ENCODE peak calls at places on chromosomes 1 and 21, in seven cellular contexts. A is activated naive CD4-positive, alpha-beta T cell; B is smooth muscle cell of the brain vasculature; H is HCT116; E is left cardiac atrium; J is activated T-helper 9 cell treated with anti-CD3 and anti-CD28 coated beads, Interleukin-2, amount 50 U/mL, for 16 hours; V is glutamatergic neuron. O is an unnamed sample.

GRCh38 chr1:114075546-114076249 is 78.0 kb downstream of the SYT6 start:
- DNase-seq in A (no peak), B (no peak), H (no peak), E (no peak), J (no peak), V (no peak), O (no peak)

GRCh38 chr21:36478941-36479340 is 981 bp downstream of the CLDN14 start:
- DNase-seq in A (no peak), B (no peak), H (no peak), E (no peak), J (no peak), V (peak; percentile 35), O (no peak)

GRCh38 chr1:53606197-53607095 is 132.5 kb downstream of the GLIS1 start:
- DNase-seq in A (no peak), B (no peak), H (no peak), E (no peak), J (no peak), V (no peak), O (no peak)

GRCh38 chr1:15411593-15412487 is 2.2 kb downstream of the EFHD2 start:
- DNase-seq in A (no peak), B (no peak), H (no peak), E (no peak), J (peak; percentile 44), V (no peak), O (no peak)

GRCh38 chr1:116972676-116973035 is 28.9 kb upstream of the CD101 start:
- DNase-seq in A (no peak), B (no peak), H (no peak), E (no peak), J (no peak), V (no peak), O (no peak)

GRCh38 chr1:99969729-99970591 is at the start of gene SLC35A3:
- DNase-seq in A (peak; percentile 72), B (no peak), H (peak; percentile 62), E (peak; percentile 81), J (peak; percentile 66), V (peak; percentile 85), O (peak; percentile 92)

GRCh38 chr1:54565113-54565501 is 17.1 kb downstream of the ACOT11 start:
- DNase-seq in A (no peak), B (no peak), H (no peak), E (no peak), J (no peak), V (no peak), O (no peak)

GRCh38 chr21:44370771-44371410 is 17.5 kb downstream of the TRPM2 start:
- DNase-seq in A (no peak), B (no peak), H (no peak), E (no peak), J (no peak), V (no peak), O (no peak)

GRCh38 chr1:228464487-228464983 is 22.6 kb upstream of the RNF187 start:
- DNase-seq in A (peak; percentile 79), B (no peak), H (no peak), E (peak; percentile 80), J (peak; percentile 80), V (peak; percentile 89), O (peak; percentile 95)

GRCh38 chr1:118948351-118948750 is 39.8 kb downstream of the TBX15 start:
- DNase-seq in A (no peak), B (no peak), H (no peak), E (no peak), J (no peak), V (no peak), O (no peak)

GRCh38 chr1:189708674-189709073 is 769.0 kb downstream of the BRINP3 start:
- DNase-seq in A (no peak), B (no peak), H (peak; percentile 7), E (no peak), J (no peak), V (no peak), O (no peak)

GRCh38 chr1:108881369-108881768 is 4.6 kb downstream of the GPSM2 start:
- DNase-seq in A (no peak), B (no peak), H (no peak), E (no peak), J (no peak), V (no peak), O (no peak)

GRCh38 chr1:158951956-158952355 is 20.6 kb downstream of the PYHIN1 start:
- DNase-seq in A (no peak), B (no peak), H (no peak), E (no peak), J (no peak), V (no peak), O (no peak)

GRCh38 chr1:25642710-25643109 is 26.1 kb downstream of the MAN1C1 start:
- DNase-seq in A (peak; percentile 54), B (peak; percentile 18), H (no peak), E (peak; percentile 47), J (peak; percentile 47), V (no peak), O (no peak)

GRCh38 chr1:208997726-208998312 is 585.7 kb upstream of the CAMK1G start:
- DNase-seq in A (no peak), B (no peak), H (no peak), E (no peak), J (no peak), V (no peak), O (no peak)

GRCh38 chr21:45357436-45358260 is 47.3 kb upstream of the COL18A1 start:
- DNase-seq in A (no peak), B (no peak), H (no peak), E (peak; percentile 80), J (no peak), V (no peak), O (no peak)

GRCh38 chr1:167629681-167630567 is at the start of gene RCSD1:
- DNase-seq in A (peak; percentile 33), B (no peak), H (no peak), E (peak; percentile 64), J (peak; percentile 64), V (peak; percentile 33), O (peak; percentile 66)

GRCh38 chr1:109623601-109624161 is 4.0 kb downstream of the AMPD2 start:
- DNase-seq in A (no peak), B (no peak), H (no peak), E (peak; percentile 35), J (no peak), V (no peak), O (no peak)

GRCh38 chr1:203290261-203291089 is 14.8 kb upstream of the BTG2 start:
- DNase-seq in A (peak; percentile 96), B (no peak), H (no peak), E (peak; percentile 98), J (peak; percentile 97), V (peak; percentile 89), O (peak; percentile 94)

GRCh38 chr21:26546698-26547097 is 26.4 kb downstream of the CYYR1 start:
- DNase-seq in A (no peak), B (no peak), H (no peak), E (peak; percentile 30), J (no peak), V (no peak), O (no peak)

GRCh38 chr21:33767236-33767635 is 124.9 kb downstream of the ITSN1 start:
- DNase-seq in A (no peak), B (no peak), H (no peak), E (no peak), J (no peak), V (no peak), O (no peak)

GRCh38 chr1:245079021-245079609 is 75.7 kb upstream of the KIF26B start:
- DNase-seq in A (no peak), B (no peak), H (peak; percentile 57), E (no peak), J (no peak), V (no peak), O (no peak)